ENCODE peak calls at places on chromosomes 7 and 10, in ten cellular contexts. I, G, K, Z, B, P, V, R, F and D are unnamed samples.

GRCh38 chr7:151687523-151688235 is 168.0 kb upstream of the RHEB start:
- DNase-seq in P (peak; percentile 95), B (peak; percentile 96), K (no peak), F (peak; percentile 47), I (peak; percentile 72), R (no peak), Z (no peak), G (peak; percentile 92), V (peak; percentile 94), D (no peak)

GRCh38 chr7:44638611-44639557 is 32.5 kb downstream of the OGDH start:
- DNase-seq in P (peak; percentile 72), I (no peak), B (peak; percentile 83), G (peak; percentile 93), K (no peak), F (peak; percentile 54), Z (peak; percentile 95), V (peak; percentile 68), R (peak; percentile 83), D (no peak)

GRCh38 chr7:138342990-138343389 is 117.1 kb upstream of the TRIM24 start:
- DNase-seq in R (no peak), G (no peak), K (no peak), I (no peak), P (no peak), V (no peak), F (no peak), B (no peak), Z (no peak), D (no peak)

GRCh38 chr7:128167316-128167691 is 73.8 kb upstream of the LEP start:
- DNase-seq in Z (peak; percentile 51), B (peak; percentile 60), K (no peak), V (peak; percentile 68), F (no peak), P (peak; percentile 62), R (no peak), I (no peak), G (peak; percentile 78), D (peak; percentile 14)

GRCh38 chr10:25176421-25176968 is 1.7 kb downstream of the GPR158 start:
- DNase-seq in Z (no peak), K (no peak), F (no peak), G (no peak), I (no peak), V (no peak), P (peak; percentile 33), R (no peak), B (no peak), D (peak; percentile 11)

GRCh38 chr7:30134523-30135270 is at the start of gene MTURN:
- DNase-seq in Z (peak; percentile 84), V (peak; percentile 76), G (peak; percentile 95), R (peak; percentile 92), F (peak; percentile 86), I (no peak), P (peak; percentile 87), K (peak; percentile 38), B (peak; percentile 84), D (peak; percentile 78)

GRCh38 chr7:148909560-148909959 is 25.5 kb upstream of the EZH2 start:
- DNase-seq in V (no peak), G (no peak), I (no peak), Z (no peak), P (no peak), B (no peak), K (no peak), R (no peak), F (no peak), D (no peak)

GRCh38 chr10:80511984-80512634 is 25.6 kb upstream of the SH2D4B start:
- DNase-seq in I (no peak), K (no peak), F (no peak), V (no peak), B (no peak), R (no peak), P (no peak), Z (no peak), G (peak; percentile 41), D (no peak)

GRCh38 chr10:118926903-118927302 is 102.6 kb upstream of the NANOS1 start:
- DNase-seq in F (no peak), P (no peak), G (no peak), V (no peak), R (no peak), I (no peak), B (no peak), K (no peak), Z (no peak), D (no peak)

GRCh38 chr10:104622175-104622574 is 18.9 kb upstream of the SORCS3 start:
- DNase-seq in I (no peak), V (no peak), R (no peak), K (no peak), B (no peak), G (no peak), P (no peak), F (no peak), Z (no peak), D (no peak)

GRCh38 chr10:104617831-104618230 is 23.3 kb upstream of the SORCS3 start:
- DNase-seq in B (no peak), R (no peak), Z (no peak), K (no peak), V (no peak), I (no peak), G (no peak), F (no peak), P (no peak), D (no peak)

DNA sequence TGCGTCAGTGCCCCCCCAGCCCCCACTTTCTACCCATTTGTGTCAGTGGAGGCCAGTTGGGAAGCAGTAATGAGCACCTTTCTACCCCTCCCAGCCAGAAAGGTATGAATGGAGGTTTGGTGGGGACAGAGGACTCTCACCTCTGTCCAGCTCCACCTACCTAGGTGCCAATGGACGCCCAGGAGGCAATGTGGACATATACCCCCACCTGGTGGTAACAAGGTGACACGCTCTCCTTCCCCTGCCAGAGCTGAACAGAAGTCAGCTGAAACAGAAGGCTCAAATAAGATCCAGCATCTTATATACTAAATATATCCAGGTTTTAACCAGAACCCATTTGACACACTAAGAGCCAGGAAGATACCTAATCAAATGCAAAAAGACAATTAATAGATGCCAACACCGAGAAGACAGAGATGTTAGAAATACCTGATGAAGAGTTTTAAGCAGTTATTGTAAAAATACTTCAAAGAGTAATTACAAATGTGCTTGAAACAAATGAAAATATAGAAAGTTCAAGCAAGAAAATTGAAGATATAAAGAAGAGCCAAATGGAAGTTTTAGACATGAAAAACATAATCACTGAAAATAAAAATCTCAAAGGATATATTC is 18.4 kb upstream of the SORCS3 start:
- DNase-seq in G (no peak), Z (peak; percentile 15), P (no peak), F (no peak), K (peak; percentile 22), V (peak; percentile 24), R (no peak), B (peak; percentile 45), I (no peak), D (no peak)
- TF ChIP-seq CTCF in G (peak; percentile 35), Z (peak; percentile 26), P (peak; percentile 23), F (peak; percentile 40), K (peak; percentile 92), V (peak; percentile 57), R (no peak), B (peak; percentile 43), I (peak; percentile 55), D (peak; percentile 68)

DNA sequence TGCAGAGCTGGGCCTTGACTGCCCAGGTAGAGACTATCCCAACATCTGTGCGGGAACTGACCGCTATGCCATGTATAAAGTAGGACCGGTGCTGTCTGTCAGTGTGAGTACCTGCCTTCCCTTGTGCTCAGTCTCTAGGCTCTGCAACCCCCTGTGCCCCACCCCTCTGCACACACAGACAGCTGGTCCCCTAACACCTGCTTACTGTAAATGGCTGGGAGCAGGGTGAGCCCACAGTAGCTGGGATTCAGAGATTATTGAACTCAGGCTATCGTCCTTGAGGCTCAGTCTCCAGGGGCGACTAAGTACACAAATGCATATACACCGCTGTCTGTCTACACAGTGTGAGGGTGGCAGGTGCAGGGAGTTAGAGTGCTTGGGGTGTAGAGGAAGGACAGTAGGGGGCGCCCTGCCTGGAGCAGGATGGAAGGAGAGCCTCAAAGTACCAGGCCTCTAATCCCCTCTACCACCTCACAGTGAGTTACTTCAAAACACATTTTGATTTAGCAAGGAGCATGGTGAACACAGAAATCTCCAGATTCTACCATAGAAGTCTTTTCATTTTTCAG is 12.9 kb downstream of the UPP1 start:
- DNase-seq in R (no peak), Z (peak; percentile 38), I (no peak), F (no peak), V (no peak), K (no peak), B (no peak), G (no peak), P (no peak), D (no peak)
- TF ChIP-seq CTCF in R (no peak), Z (peak; percentile 45), I (peak; percentile 32), F (no peak), V (peak; percentile 54), K (peak; percentile 21), B (peak; percentile 23), G (no peak), P (peak; percentile 40), D (peak; percentile 33)

DNA sequence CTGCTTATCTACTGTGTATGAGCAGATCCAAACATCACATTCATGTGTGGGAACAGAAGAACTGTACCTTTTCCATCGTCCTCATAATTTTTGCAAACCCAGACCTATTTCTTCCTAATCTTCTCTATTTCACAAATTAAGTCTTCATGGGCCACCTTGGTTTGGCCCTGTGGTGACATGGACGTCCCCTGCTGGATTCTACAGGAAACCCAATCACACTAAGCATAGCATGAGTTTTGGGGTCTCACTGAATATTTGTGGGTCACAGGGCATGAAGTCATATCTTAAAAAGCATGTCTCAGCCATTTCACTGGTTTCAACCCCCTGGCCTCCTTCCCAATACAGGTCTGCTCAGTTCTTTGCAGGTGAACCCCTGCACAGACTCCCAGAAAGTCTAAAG is 35.8 kb upstream of the CDCA7L start:
- DNase-seq in P (no peak), R (no peak), Z (no peak), G (no peak), I (no peak), B (no peak), K (no peak), F (no peak), V (no peak), D (no peak)
- TF ChIP-seq CTCF in P (no peak), R (no peak), Z (no peak), G (no peak), I (no peak), B (no peak), K (no peak), F (no peak), V (no peak), D (no peak)

GRCh38 chr7:4700577-4701235 is 18.6 kb downstream of the FOXK1 start:
- DNase-seq in K (no peak), P (peak; percentile 96), G (peak; percentile 59), B (peak; percentile 60), F (no peak), I (no peak), R (no peak), Z (no peak), V (peak; percentile 98), D (no peak)
- TF ChIP-seq CTCF in K (no peak), P (peak; percentile 24), G (no peak), B (no peak), F (no peak), I (no peak), R (no peak), Z (no peak), V (peak; percentile 42), D (no peak)